ENCODE peak calls at places on chromosomes 2 and 18, in four cellular contexts. G, J, E and F are unnamed samples.

GRCh38 chr18:8889479-8889878 is 184.1 kb downstream of the MTCL1 start:
- DNase-seq in E (peak), G (no peak), J (no peak), F (no peak)

GRCh38 chr2:14991723-14992122 is 359.2 kb downstream of the LRATD1 start:
- DNase-seq in E (no peak), J (no peak), G (no peak), F (no peak)

GRCh38 chr2:129661942-129662341 is 317.5 kb upstream of the RAB6C start:
- DNase-seq in G (no peak), J (no peak), E (no peak), F (no peak)

GRCh38 chr2:127419448-127420038 is 1.3 kb downstream of the PROC start:
- DNase-seq in G (no peak), J (no peak), E (no peak), F (no peak)

GRCh38 chr2:191222507-191222906 is 22.7 kb upstream of the MYO1B start:
- DNase-seq in E (peak), J (no peak), G (no peak), F (peak)

GRCh38 chr2:47725808-47726207 is 57.1 kb upstream of the MSH6 start:
- DNase-seq in J (no peak), G (no peak), E (peak), F (no peak)

GRCh38 chr2:27756544-27757498 is 14.7 kb upstream of the MRPL33 start:
- DNase-seq in E (no peak), G (no peak), J (peak), F (no peak)

GRCh38 chr18:49345931-49346696 is 114.3 kb downstream of the DYM start:
- DNase-seq in G (no peak), J (no peak), E (no peak), F (no peak)

GRCh38 chr18:72544092-72544886 is at the start of gene CBLN2:
- DNase-seq in J (no peak), E (peak), G (peak), F (peak)

GRCh38 chr18:63897072-63897471 is 9.6 kb downstream of the SERPINB2 start:
- DNase-seq in G (no peak), E (peak), J (no peak), F (peak)

GRCh38 chr18:35775887-35776286 is 194.3 kb downstream of the GALNT1 start:
- DNase-seq in G (peak), J (no peak), E (peak), F (peak)

GRCh38 chr2:10048501-10049171 is 5.3 kb downstream of the KLF11 start:
- DNase-seq in J (peak), E (peak), G (peak), F (peak)

GRCh38 chr2:151071382-151071781 is 190.3 kb downstream of the RBM43 start:
- DNase-seq in J (no peak), E (peak), G (peak), F (peak)

GRCh38 chr2:88735853-88736252 is 44.4 kb downstream of the RPIA start:
- DNase-seq in J (peak), G (no peak), E (no peak), F (peak)

GRCh38 chr2:47720559-47720958 is 62.4 kb upstream of the MSH6 start:
- DNase-seq in J (no peak), E (no peak), G (no peak), F (no peak)

GRCh38 chr2:103527278-103527677 is 765.4 kb downstream of the TMEM182 start:
- DNase-seq in E (no peak), G (peak), J (no peak), F (no peak)

GRCh38 chr2:133241231-133241575 is 327.1 kb downstream of the NCKAP5 start:
- DNase-seq in J (no peak), E (no peak), G (no peak), F (no peak)

GRCh38 chr18:41324020-41324791 is 630.8 kb upstream of the PIK3C3 start:
- DNase-seq in G (no peak), J (no peak), E (no peak), F (peak)

GRCh38 chr18:58310517-58310916 is 266.5 kb downstream of the NEDD4L start:
- DNase-seq in J (peak), G (no peak), E (no peak), F (peak)

GRCh38 chr2:238948765-238949641 is 101.1 kb downstream of the TWIST2 start:
- DNase-seq in J (no peak), G (no peak), E (no peak), F (peak)

GRCh38 chr18:75500510-75500909 is 73.0 kb upstream of the SMIM21 start:
- DNase-seq in E (no peak), G (no peak), J (no peak), F (peak)

GRCh38 chr2:46067501-46068292 is 229.5 kb upstream of the EPAS1 start:
- DNase-seq in E (peak), G (no peak), J (no peak), F (peak)
- H3K4me3 ChIP-seq in E (peak), G (no peak), J (no peak), F (no peak)

DNA sequence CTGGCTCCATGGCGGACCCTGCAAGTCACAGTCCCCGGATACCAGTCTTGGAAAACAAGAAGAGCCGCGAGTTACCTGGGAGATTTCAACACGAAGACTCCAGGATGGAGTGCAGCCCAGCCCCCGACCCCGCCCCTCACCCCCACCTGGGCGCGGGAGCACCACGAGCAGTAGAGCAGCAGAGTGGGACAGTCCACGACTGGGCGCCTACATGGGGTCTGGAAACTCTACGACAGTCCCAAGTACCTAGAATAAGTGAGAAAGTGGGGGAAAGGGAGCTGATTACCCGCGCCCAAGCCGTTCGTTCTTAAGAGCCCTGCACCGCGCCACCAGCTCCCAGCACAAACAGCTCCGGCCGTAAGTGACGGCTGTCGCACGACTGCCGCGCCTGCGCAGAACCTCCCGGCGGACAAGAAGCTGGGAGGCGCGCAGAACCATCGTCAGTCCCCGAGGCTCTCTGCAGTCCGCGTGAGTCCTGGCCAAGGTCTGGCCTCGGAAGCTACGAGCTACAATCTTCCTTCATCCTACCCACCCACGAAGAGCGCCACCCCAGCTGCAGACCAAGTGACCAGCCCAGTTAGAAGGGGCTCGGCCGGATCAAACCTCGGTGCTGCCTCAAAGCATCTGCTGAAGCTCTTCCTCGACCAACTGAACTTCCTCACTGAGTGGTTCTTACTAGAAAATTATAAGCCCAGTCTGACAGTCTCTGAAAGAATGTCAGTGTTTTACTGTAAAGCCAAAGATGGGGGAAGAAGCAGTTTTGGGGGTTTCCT is at the start of gene DPY30:
- DNase-seq in E (peak), J (peak), G (peak), F (peak)
- TF ChIP-seq CTCF in E (no peak), J (no peak), G (no peak), F (no peak)

GRCh38 chr18:48136051-48136543 is 205.6 kb upstream of the SMAD2 start:
- DNase-seq in E (no peak), J (peak), G (peak), F (no peak)

GRCh38 chr18:48136544-48137353 is 206.3 kb upstream of the SMAD2 start:
- DNase-seq in J (no peak), E (no peak), G (peak), F (no peak)

GRCh38 chr18:48138211-48138610 is 207.8 kb upstream of the SMAD2 start:
- DNase-seq in J (no peak), G (peak), E (no peak), F (no peak)

GRCh38 chr18:48138660-48139426 is 208.4 kb upstream of the SMAD2 start:
- DNase-seq in J (no peak), G (no peak), E (no peak), F (no peak)

DNA sequence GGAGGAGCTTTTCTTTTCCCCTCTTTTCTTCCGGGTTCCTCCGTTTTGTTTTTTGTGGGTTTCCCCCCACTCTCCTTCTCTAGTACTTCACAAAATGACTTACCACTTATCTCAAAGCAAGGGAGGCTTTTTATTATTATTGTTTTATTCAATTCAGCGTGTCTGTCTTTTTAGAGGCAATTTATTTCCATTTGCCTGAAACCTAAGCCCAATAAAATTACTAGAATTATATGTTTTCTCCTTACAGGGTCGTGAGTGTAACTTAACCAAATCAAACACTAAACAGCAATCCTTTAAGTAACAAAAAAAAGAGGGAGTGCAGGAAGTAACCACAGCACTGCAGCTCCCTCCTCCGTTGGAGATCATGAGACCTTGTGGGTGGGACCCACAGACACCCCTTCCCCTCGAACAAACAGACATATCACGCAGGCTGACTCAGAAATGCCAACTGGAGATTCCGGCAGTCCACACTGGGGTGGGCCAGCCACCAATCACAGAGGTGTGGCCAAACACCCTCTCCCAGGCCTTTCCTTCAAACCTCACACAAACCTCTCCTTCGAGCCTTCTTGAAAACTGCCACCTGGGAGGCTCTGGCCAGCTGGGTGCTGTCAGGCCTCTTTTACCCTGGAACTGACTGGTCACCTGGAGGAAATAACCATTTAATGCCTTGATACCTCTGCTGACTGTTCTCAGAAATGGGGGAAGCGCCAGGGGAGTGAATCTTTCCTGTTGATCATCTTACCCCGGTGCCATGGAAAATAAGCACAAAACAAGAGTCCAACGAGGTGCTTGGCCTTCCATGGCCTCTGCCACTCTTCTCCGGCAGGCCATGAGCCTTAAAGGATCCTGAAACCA is 207.1 kb upstream of the SMAD2 start:
- DNase-seq in E (no peak), J (no peak), G (no peak), F (no peak)
- H3K4me3 ChIP-seq in E (no peak), J (peak), G (peak), F (peak)

GRCh38 chr2:29329899-29330298 is 214.7 kb downstream of the CLIP4 start:
- DNase-seq in G (no peak), E (no peak), J (no peak), F (no peak)
- TF ChIP-seq CTCF in G (peak), E (peak), J (no peak), F (no peak)

DNA sequence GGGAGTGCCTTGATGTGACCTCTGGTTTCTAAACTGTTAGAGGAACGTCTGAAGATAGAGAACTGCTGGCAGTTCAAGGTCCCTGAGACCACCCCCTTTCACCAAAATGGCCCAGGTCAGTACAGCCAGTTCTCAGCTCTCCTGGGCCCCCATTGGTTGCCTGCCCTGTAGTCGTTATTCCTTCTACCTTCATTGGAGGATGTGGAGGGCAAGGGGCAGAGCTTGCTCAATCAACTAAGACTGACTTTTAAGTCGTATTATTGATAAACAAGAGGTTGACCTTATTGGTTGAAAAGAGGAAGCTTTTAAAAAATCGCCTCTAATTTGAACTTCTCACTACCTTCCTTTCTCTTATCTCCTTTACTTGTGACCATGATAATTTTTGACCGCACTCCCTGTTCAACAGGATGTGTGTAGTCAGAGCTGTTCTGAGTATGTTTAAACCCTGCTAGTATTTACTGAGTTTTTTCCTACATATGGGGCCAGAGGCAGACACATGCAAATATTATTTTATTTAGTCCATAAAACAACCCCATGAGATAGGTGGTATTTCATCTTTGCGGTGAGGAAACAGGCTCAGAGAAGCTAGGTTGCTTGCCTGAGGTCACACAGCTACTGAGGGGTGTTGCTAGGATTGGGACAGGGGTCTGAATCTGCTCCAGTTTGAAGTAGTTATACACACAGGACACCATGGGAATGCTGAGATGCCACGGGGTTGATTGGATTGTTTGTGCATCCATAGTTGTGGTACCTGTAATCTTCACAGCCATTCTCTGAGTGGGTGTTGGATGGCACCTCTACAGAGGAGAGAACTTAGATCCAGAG is 65.9 kb downstream of the TMEM247 start:
- DNase-seq in J (no peak), E (no peak), G (no peak), F (no peak)
- H3K4me3 ChIP-seq in J (peak), E (peak), G (no peak), F (no peak)

GRCh38 chr2:158894572-158894971 is 73.9 kb upstream of the TANC1 start:
- DNase-seq in E (no peak), J (no peak), G (no peak), F (no peak)
- TF ChIP-seq CTCF in E (no peak), J (no peak), G (peak), F (no peak)

DNA sequence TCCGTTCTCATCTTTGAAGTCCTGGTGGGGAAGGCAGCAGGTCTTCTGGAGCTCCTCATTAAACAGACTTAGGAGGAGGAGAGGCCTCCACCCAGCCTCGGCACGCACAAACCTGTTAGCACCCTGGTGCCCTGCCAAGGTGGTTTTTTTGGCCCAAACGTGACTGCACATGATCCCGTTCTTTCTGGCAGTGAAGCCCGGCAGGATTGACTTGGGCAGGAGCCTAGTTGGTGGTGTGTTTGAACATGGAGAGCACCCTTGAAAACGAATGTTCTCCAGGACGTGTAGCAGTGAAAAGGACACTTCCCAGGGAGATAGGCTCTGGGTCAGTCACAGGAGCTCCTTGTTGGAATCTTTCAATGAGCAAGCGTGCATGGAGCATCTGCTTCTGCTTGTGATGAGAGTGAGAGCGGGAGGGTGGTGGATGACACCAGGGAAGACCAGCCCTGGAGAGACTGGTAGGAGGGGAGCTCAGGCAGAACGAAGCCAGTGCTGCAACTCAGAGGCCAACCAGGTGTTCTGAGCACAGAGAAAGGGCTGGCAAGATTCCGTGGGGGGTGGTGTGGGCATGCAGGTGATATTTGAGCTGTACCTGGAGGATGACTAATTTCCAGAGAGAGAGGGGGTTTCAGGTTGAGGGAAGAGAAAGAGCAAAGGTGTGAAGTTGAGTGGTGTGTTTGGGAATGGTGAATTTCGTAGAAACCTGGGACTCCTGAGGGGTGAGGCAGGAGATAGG is 73.8 kb downstream of the TANC1 start:
- DNase-seq in G (no peak), E (no peak), J (no peak), F (peak)
- H3K4me3 ChIP-seq in G (no peak), E (no peak), J (no peak), F (no peak)